ENCODE peak calls at places on chromosomes 3 and 15, in eight cellular contexts. One of them, this sample, is unnamed. For H3K36me3 and H3K4me1, the result is how much of the 10 kb centered on the place peaks cover.

GRCh38 chr3:49461443-49462171 is 8.5 kb upstream of the DAG1 start:
- DNase-seq in astrocyte: no peak
- DNase-seq in CD8-positive, alpha-beta T cell: no peak
- DNase-seq in K562: peak
- DNase-seq in heart left ventricle: peak
- DNase-seq in fibroblast of lung: no peak
- DNase-seq in upper lobe of right lung: no peak
- DNase-seq in uterus: no peak
- DNase-seq in this sample: peak

GRCh38 chr3:17013050-17013449 is 128.3 kb downstream of the PLCL2 start:
- DNase-seq in astrocyte: peak
- DNase-seq in CD8-positive, alpha-beta T cell: no peak
- DNase-seq in K562: no peak
- DNase-seq in heart left ventricle: no peak
- DNase-seq in fibroblast of lung: no peak
- DNase-seq in upper lobe of right lung: no peak
- DNase-seq in uterus: no peak
- DNase-seq in this sample: no peak

GRCh38 chr15:76433798-76434400 is 97.3 kb downstream of the ISL2 start:
- DNase-seq in astrocyte: peak
- DNase-seq in CD8-positive, alpha-beta T cell: no peak
- DNase-seq in K562: no peak
- DNase-seq in heart left ventricle: no peak
- DNase-seq in fibroblast of lung: no peak
- DNase-seq in upper lobe of right lung: no peak
- DNase-seq in uterus: no peak
- DNase-seq in this sample: no peak

GRCh38 chr3:142450881-142451280 is 3.0 kb upstream of the XRN1 start:
- DNase-seq in astrocyte: no peak
- DNase-seq in CD8-positive, alpha-beta T cell: no peak
- DNase-seq in K562: no peak
- DNase-seq in heart left ventricle: no peak
- DNase-seq in fibroblast of lung: no peak
- DNase-seq in upper lobe of right lung: no peak
- DNase-seq in uterus: no peak
- DNase-seq in this sample: no peak

GRCh38 chr3:193912621-193913178 is 223.2 kb upstream of the HES1 start:
- DNase-seq in astrocyte: no peak
- DNase-seq in CD8-positive, alpha-beta T cell: no peak
- DNase-seq in K562: no peak
- DNase-seq in heart left ventricle: no peak
- DNase-seq in fibroblast of lung: no peak
- DNase-seq in upper lobe of right lung: no peak
- DNase-seq in uterus: no peak
- DNase-seq in this sample: no peak

GRCh38 chr15:99401971-99402732 is 150.9 kb downstream of the LRRC28 start:
- DNase-seq in astrocyte: no peak
- DNase-seq in CD8-positive, alpha-beta T cell: no peak
- DNase-seq in K562: no peak
- DNase-seq in heart left ventricle: no peak
- DNase-seq in fibroblast of lung: peak
- DNase-seq in upper lobe of right lung: no peak
- DNase-seq in uterus: no peak
- DNase-seq in this sample: no peak

GRCh38 chr3:5123937-5124336 is 1.8 kb downstream of the ARL8B start:
- DNase-seq in astrocyte: no peak
- DNase-seq in CD8-positive, alpha-beta T cell: no peak
- DNase-seq in K562: no peak
- DNase-seq in heart left ventricle: no peak
- DNase-seq in fibroblast of lung: no peak
- DNase-seq in upper lobe of right lung: no peak
- DNase-seq in uterus: no peak
- DNase-seq in this sample: no peak

GRCh38 chr15:64560998-64561397 is 100.6 kb downstream of the ZNF609 start:
- DNase-seq in astrocyte: no peak
- DNase-seq in CD8-positive, alpha-beta T cell: no peak
- DNase-seq in K562: no peak
- DNase-seq in heart left ventricle: no peak
- DNase-seq in fibroblast of lung: no peak
- DNase-seq in upper lobe of right lung: no peak
- DNase-seq in uterus: no peak
- DNase-seq in this sample: no peak

GRCh38 chr15:85825719-85826118 is 31.0 kb upstream of the KLHL25 start:
- DNase-seq in astrocyte: no peak
- DNase-seq in CD8-positive, alpha-beta T cell: no peak
- DNase-seq in K562: no peak
- DNase-seq in heart left ventricle: no peak
- DNase-seq in fibroblast of lung: no peak
- DNase-seq in upper lobe of right lung: no peak
- DNase-seq in uterus: no peak
- DNase-seq in this sample: no peak

GRCh38 chr3:13716540-13717221 is 163.2 kb downstream of the WNT7A start:
- DNase-seq in astrocyte: no peak
- DNase-seq in CD8-positive, alpha-beta T cell: no peak
- DNase-seq in K562: no peak
- DNase-seq in heart left ventricle: no peak
- DNase-seq in fibroblast of lung: no peak
- DNase-seq in upper lobe of right lung: peak
- DNase-seq in uterus: no peak
- DNase-seq in this sample: no peak

GRCh38 chr3:74631341-74631740 is 16.9 kb upstream of the CNTN3 start:
- DNase-seq in astrocyte: no peak
- DNase-seq in CD8-positive, alpha-beta T cell: no peak
- DNase-seq in K562: no peak
- DNase-seq in heart left ventricle: no peak
- DNase-seq in fibroblast of lung: no peak
- DNase-seq in upper lobe of right lung: no peak
- DNase-seq in uterus: no peak
- DNase-seq in this sample: no peak

GRCh38 chr3:190697901-190698300 is 164.6 kb downstream of the GMNC start:
- DNase-seq in astrocyte: peak
- DNase-seq in CD8-positive, alpha-beta T cell: no peak
- DNase-seq in K562: no peak
- DNase-seq in heart left ventricle: no peak
- DNase-seq in fibroblast of lung: peak
- DNase-seq in upper lobe of right lung: no peak
- DNase-seq in uterus: no peak
- DNase-seq in this sample: peak

GRCh38 chr3:62665627-62666433 is 209.4 kb downstream of the CADPS start:
- DNase-seq in astrocyte: peak
- DNase-seq in CD8-positive, alpha-beta T cell: no peak
- DNase-seq in K562: peak
- DNase-seq in heart left ventricle: peak
- DNase-seq in fibroblast of lung: peak
- DNase-seq in upper lobe of right lung: peak
- DNase-seq in uterus: peak
- DNase-seq in this sample: peak

GRCh38 chr15:35757323-35757722 is 211.4 kb upstream of the DPH6 start:
- DNase-seq in astrocyte: no peak
- DNase-seq in CD8-positive, alpha-beta T cell: no peak
- DNase-seq in K562: no peak
- DNase-seq in heart left ventricle: no peak
- DNase-seq in fibroblast of lung: no peak
- DNase-seq in upper lobe of right lung: no peak
- DNase-seq in uterus: no peak
- DNase-seq in this sample: no peak

GRCh38 chr15:77019476-77020331 is 24.8 kb downstream of the PSTPIP1 start:
- DNase-seq in astrocyte: peak
- DNase-seq in CD8-positive, alpha-beta T cell: peak
- DNase-seq in K562: no peak
- DNase-seq in heart left ventricle: peak
- DNase-seq in fibroblast of lung: no peak
- DNase-seq in upper lobe of right lung: peak
- DNase-seq in uterus: no peak
- DNase-seq in this sample: no peak

GRCh38 chr3:78660958-78661357 is 1106.8 kb downstream of the ROBO1 start:
- DNase-seq in astrocyte: no peak
- DNase-seq in CD8-positive, alpha-beta T cell: no peak
- DNase-seq in K562: no peak
- DNase-seq in heart left ventricle: no peak
- DNase-seq in fibroblast of lung: peak
- DNase-seq in upper lobe of right lung: no peak
- DNase-seq in uterus: peak
- DNase-seq in this sample: no peak

GRCh38 chr3:131174752-131175151 is 148.1 kb downstream of the NEK11 start:
- DNase-seq in astrocyte: peak
- DNase-seq in CD8-positive, alpha-beta T cell: no peak
- DNase-seq in K562: no peak
- DNase-seq in heart left ventricle: no peak
- DNase-seq in fibroblast of lung: peak
- DNase-seq in upper lobe of right lung: no peak
- DNase-seq in uterus: no peak
- DNase-seq in this sample: no peak

GRCh38 chr15:69855601-69856000 is 242.1 kb downstream of the TLE3 start:
- DNase-seq in astrocyte: no peak
- DNase-seq in CD8-positive, alpha-beta T cell: no peak
- DNase-seq in K562: no peak
- DNase-seq in heart left ventricle: no peak
- DNase-seq in fibroblast of lung: no peak
- DNase-seq in upper lobe of right lung: no peak
- DNase-seq in uterus: no peak
- DNase-seq in this sample: no peak

GRCh38 chr3:153855772-153856171 is 265.4 kb upstream of the ARHGEF26 start:
- DNase-seq in astrocyte: no peak
- DNase-seq in CD8-positive, alpha-beta T cell: no peak
- DNase-seq in K562: no peak
- DNase-seq in heart left ventricle: no peak
- DNase-seq in fibroblast of lung: no peak
- DNase-seq in upper lobe of right lung: no peak
- DNase-seq in uterus: no peak
- DNase-seq in this sample: no peak

GRCh38 chr15:48090666-48091065 is 30.1 kb upstream of the SLC24A5 start:
- DNase-seq in astrocyte: no peak
- DNase-seq in CD8-positive, alpha-beta T cell: no peak
- DNase-seq in K562: no peak
- DNase-seq in heart left ventricle: no peak
- DNase-seq in fibroblast of lung: no peak
- DNase-seq in upper lobe of right lung: no peak
- DNase-seq in uterus: no peak
- DNase-seq in this sample: no peak

DNA sequence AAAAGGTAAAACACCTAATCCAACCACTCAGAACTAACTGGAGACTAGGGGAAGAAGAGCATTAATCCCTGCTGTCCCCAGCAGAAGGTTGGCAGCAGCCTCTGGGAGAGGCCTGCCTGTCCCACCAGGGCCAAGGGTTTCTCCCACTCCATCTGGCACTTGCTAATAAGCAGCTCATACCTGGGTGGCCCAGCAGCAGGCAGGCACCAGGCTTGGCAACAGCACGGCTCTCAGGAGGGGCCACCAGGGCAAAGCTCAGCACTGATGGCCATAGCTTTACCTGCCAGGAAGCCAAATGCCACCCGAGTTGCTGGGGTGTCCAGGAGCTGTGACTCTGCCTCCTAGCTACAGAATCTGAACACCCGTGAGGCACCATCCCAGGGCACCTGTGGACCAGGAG is 58.3 kb downstream of the BOC start:
- DNase-seq in astrocyte: no peak
- DNase-seq in CD8-positive, alpha-beta T cell: no peak
- DNase-seq in K562: no peak
- DNase-seq in heart left ventricle: no peak
- DNase-seq in fibroblast of lung: no peak
- DNase-seq in upper lobe of right lung: no peak
- DNase-seq in uterus: no peak
- DNase-seq in this sample: peak
- H3K36me3 ChIP-seq in astrocyte: under half
- H3K36me3 ChIP-seq in CD8-positive, alpha-beta T cell: under half
- H3K36me3 ChIP-seq in K562: under half
- H3K36me3 ChIP-seq in heart left ventricle: under half
- H3K36me3 ChIP-seq in fibroblast of lung: under half
- H3K36me3 ChIP-seq in upper lobe of right lung: under half
- H3K36me3 ChIP-seq in uterus: under half
- H3K36me3 ChIP-seq in this sample: under half

DNA sequence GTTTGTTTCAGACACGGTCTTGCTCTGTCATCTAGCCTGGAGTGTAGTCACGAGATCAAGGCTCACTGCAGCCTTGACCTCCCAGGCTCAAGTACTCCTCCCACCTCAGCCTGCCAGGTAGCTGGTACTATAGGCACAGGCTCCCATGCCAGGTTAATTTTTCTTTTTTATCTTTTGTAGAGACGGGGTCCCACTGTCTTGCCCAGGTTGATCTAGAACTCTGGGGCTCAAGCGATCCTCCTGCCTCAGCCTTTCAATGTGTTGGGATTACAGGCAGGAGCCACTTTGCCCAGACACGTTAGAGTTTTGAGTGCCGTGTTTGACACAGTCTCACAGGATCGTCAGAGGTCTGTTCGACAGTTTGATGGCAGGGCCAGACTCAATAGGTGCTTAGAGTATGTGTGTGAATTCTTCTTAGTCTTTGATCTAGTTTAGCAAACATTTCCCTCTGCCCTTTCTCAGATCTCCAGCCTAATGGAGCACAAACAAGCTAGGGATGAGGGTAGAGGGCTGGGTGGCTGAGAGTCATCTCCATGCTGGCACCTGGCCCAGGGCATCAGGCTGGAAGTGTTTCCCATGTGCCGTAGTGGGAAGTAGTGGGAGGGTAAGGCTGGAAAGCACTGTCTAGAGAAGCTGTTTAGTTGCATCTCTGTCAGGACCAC is 66.1 kb upstream of the DLG1 start:
- DNase-seq in astrocyte: no peak
- DNase-seq in CD8-positive, alpha-beta T cell: no peak
- DNase-seq in K562: no peak
- DNase-seq in heart left ventricle: no peak
- DNase-seq in fibroblast of lung: no peak
- DNase-seq in upper lobe of right lung: peak
- DNase-seq in uterus: no peak
- DNase-seq in this sample: no peak
- TF ChIP-seq CTCF in astrocyte: no peak
- TF ChIP-seq CTCF in CD8-positive, alpha-beta T cell: no peak
- TF ChIP-seq CTCF in K562: no peak
- TF ChIP-seq CTCF in heart left ventricle: no peak
- TF ChIP-seq CTCF in fibroblast of lung: no peak
- TF ChIP-seq CTCF in upper lobe of right lung: no peak
- TF ChIP-seq CTCF in uterus: no peak
- TF ChIP-seq CTCF in this sample: no peak

GRCh38 chr3:132378048-132378762 is 39.1 kb upstream of the DNAJC13 start:
- DNase-seq in astrocyte: no peak
- DNase-seq in CD8-positive, alpha-beta T cell: no peak
- DNase-seq in K562: no peak
- DNase-seq in heart left ventricle: no peak
- DNase-seq in fibroblast of lung: no peak
- DNase-seq in upper lobe of right lung: no peak
- DNase-seq in uterus: no peak
- DNase-seq in this sample: no peak
- H3K4me1 ChIP-seq in astrocyte: under half
- H3K4me1 ChIP-seq in CD8-positive, alpha-beta T cell: under half
- H3K4me1 ChIP-seq in K562: under half
- H3K4me1 ChIP-seq in heart left ventricle: under half
- H3K4me1 ChIP-seq in fibroblast of lung: under half
- H3K4me1 ChIP-seq in upper lobe of right lung: under half
- H3K4me1 ChIP-seq in uterus: under half
- H3K4me1 ChIP-seq in this sample: under half

DNA sequence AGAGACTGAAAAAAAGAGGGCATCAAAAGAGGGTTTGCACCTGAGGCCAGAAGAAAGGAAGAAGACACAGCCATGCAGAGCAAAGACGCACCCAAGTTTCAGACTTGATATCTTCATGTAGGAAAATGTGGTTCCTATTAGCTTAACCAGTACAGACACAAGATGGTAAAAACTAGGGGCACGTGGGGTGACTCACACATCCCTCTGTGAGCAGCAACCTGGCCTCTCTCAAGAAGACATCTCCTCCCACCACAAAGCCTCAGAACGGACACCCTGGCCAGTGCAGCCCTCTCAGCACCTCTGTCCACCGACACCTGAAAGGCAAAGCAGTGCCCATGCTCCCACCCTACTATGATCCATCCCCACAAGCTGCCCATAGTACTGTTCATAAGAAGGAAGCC is 33.3 kb downstream of the GLB1 start:
- DNase-seq in astrocyte: peak
- DNase-seq in CD8-positive, alpha-beta T cell: peak
- DNase-seq in K562: no peak
- DNase-seq in heart left ventricle: no peak
- DNase-seq in fibroblast of lung: no peak
- DNase-seq in upper lobe of right lung: no peak
- DNase-seq in uterus: no peak
- DNase-seq in this sample: no peak
- H3K36me3 ChIP-seq in astrocyte: under half
- H3K36me3 ChIP-seq in CD8-positive, alpha-beta T cell: under half
- H3K36me3 ChIP-seq in K562: half or more
- H3K36me3 ChIP-seq in heart left ventricle: half or more
- H3K36me3 ChIP-seq in fibroblast of lung: under half
- H3K36me3 ChIP-seq in upper lobe of right lung: half or more
- H3K36me3 ChIP-seq in uterus: under half
- H3K36me3 ChIP-seq in this sample: under half

This sample was measured in body of pancreas.